ENCODE peak calls at places on chromosome 6, in seven cellular contexts. F, O, M, U, V, X and Z are unnamed samples.
A peak's percentile ranks its signal among the peaks of the same experiment; 100 is the strongest.

GRCh38 chr6:11407403-11407802 is 130.1 kb upstream of the TMEM170B start:
- DNase-seq in X (no peak), F (no peak), V (no peak), U (no peak), O (no peak), M (no peak), Z (no peak)

GRCh38 chr6:44016131-44016870 is 111.0 kb downstream of the MRPL14 start:
- DNase-seq in U (no peak), F (no peak), O (no peak), V (no peak), M (no peak), X (no peak), Z (no peak)

GRCh38 chr6:106417572-106418147 is 57.1 kb downstream of the CRYBG1 start:
- DNase-seq in V (no peak), F (no peak), M (no peak), X (no peak), O (no peak), U (no peak), Z (no peak)

GRCh38 chr6:136192917-136193316 is 57.2 kb downstream of the MTFR2 start:
- DNase-seq in F (no peak), V (no peak), X (no peak), U (no peak), O (no peak), M (no peak), Z (no peak)

GRCh38 chr6:70668499-70668812 is 773 bp downstream of the SMAP1 start:
- DNase-seq in F (no peak), M (no peak), U (no peak), V (no peak), X (no peak), O (no peak), Z (no peak)

GRCh38 chr6:6918216-6918983 is 189.4 kb upstream of the RREB1 start:
- DNase-seq in U (no peak), X (no peak), F (no peak), O (no peak), M (peak; percentile 71), V (no peak), Z (peak; percentile 79)

GRCh38 chr6:89970609-89971337 is 76.5 kb downstream of the GJA10 start:
- DNase-seq in U (no peak), F (no peak), X (peak; percentile 67), M (peak; percentile 45), O (no peak), V (no peak), Z (peak; percentile 54)

GRCh38 chr6:32154514-32155161 is 697 bp downstream of the PPT2 start:
- DNase-seq in O (peak; percentile 65), V (peak; percentile 48), M (peak; percentile 52), U (peak; percentile 70), F (peak; percentile 85), X (peak; percentile 81), Z (peak; percentile 57)

GRCh38 chr6:138522611-138523010 is 23.3 kb upstream of the NHSL1 start:
- DNase-seq in M (no peak), X (no peak), U (no peak), O (no peak), V (no peak), F (no peak), Z (no peak)

DNA sequence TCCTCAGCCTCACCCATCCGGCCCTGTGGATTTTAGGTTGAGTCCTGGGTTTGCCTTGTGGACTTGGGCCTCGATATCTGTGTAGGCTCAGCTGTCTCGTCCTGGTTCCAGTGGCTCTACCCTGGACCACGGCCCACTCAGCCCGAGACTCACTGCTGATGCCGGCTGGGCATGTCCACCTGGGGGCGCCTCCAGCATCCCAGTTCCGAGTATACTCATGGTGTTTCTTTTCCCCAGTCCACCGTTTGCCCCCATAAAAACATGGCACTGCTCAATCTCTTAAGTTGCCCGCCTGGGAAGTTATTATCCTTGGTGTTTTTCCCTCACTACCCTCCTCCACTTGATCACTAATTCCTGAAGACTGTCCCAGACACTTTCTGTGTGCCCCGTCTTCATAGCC is 99.1 kb downstream of the ARID1B start:
- DNase-seq in M (no peak), F (no peak), U (no peak), O (no peak), V (no peak), X (peak; percentile 35), Z (no peak)
- TF ChIP-seq CTCF in M (peak; percentile 44), F (no peak), U (peak; percentile 50), O (no peak), V (no peak), X (peak; percentile 48), Z (peak; percentile 47)

GRCh38 chr6:85300581-85300980 is 149.3 kb upstream of the NT5E start:
- DNase-seq in U (no peak), X (no peak), O (no peak), F (no peak), M (no peak), V (no peak), Z (no peak)
- H3K27ac ChIP-seq in U (no peak overlapping the region), X (no peak overlapping the region), O (no peak overlapping the region), F (no peak overlapping the region), M (no peak overlapping the region), V (no peak overlapping the region), Z (no peak overlapping the region)

DNA sequence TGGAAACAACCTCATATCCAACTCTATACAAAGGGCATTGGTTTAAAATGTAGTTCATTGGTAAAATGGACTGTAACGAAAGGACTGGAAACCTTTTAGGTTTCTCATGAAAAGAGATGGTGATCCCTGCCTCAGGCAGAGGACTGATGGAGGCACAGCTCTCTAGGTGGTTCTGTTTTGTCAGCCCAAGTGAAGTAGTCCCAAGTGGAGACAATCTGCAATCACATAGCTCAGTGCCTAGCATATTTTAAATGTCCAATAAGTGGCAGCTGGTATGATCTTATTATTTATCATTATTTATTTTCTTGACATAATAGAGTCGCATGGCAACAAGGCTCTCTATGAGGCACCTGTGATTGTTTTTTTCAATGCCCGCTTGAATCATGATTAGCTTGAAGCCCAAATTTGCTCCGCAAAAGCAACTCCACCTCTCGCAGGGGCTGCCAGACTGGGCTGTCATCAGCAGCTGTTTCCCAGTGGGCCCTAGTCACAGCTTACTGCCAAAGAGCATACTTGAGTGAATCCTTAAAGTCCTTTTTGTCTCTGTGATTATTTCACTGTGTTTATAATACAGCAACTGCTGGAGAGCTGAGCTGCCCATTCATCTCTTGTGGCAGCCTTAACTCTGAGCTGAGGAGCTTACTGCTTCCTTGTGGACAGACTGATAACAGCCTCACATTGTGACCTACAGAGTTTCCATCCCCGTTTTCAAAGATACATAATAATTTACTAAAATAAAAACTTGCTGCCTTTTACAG is 19.7 kb upstream of the ENPP1 start:
- DNase-seq in V (no peak), M (no peak), X (no peak), O (no peak), U (no peak), F (no peak), Z (no peak)
- TF ChIP-seq CTCF in V (no peak), M (no peak), X (no peak), O (no peak), U (peak; percentile 46), F (no peak), Z (no peak)

DNA sequence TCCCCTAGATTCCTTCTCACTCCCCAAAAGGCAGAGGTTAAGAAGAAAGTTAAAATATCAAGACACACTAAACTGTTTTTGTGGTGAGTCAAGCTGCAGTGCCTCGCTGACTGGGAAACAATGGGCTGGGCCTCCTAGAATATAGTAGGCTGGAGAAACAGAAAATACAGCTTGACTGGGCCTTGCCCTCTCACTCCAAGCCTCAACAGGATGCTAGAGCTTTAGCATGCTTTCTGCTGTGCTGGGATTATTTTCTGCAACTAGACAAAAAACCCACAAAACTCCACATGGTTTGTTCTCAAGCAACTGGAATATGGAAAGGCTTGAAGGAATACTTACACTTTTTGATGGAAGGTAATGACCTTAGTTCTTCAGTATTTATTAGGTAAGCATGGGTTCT is 27.9 kb downstream of the FOXO3 start:
- DNase-seq in F (peak; percentile 31), O (no peak), V (no peak), X (no peak), U (no peak), M (peak; percentile 54), Z (no peak)
- H3K27ac ChIP-seq in F (peak overlapping the region; percentile 91), O (peak overlapping the region; percentile 93), V (no peak overlapping the region), X (peak overlapping the region; percentile 77), U (peak overlapping the region; percentile 83), M (peak overlapping the region; percentile 74), Z (peak overlapping the region; percentile 24)

GRCh38 chr6:304833-305370 is 12.6 kb downstream of the DUSP22 start:
- DNase-seq in O (no peak), F (no peak), U (no peak), M (no peak), V (no peak), X (no peak), Z (no peak)

GRCh38 chr6:305371-306206 is 13.3 kb downstream of the DUSP22 start:
- DNase-seq in M (no peak), O (no peak), F (no peak), U (no peak), V (no peak), X (no peak), Z (no peak)

GRCh38 chr6:302760-303159 is 10.5 kb downstream of the DUSP22 start:
- DNase-seq in V (no peak), F (no peak), X (no peak), M (no peak), U (no peak), O (no peak), Z (no peak)

GRCh38 chr6:303263-303662 is 11.0 kb downstream of the DUSP22 start:
- DNase-seq in F (no peak), X (no peak), U (no peak), M (no peak), O (no peak), V (no peak), Z (no peak)

GRCh38 chr6:303948-304558 is 11.8 kb downstream of the DUSP22 start:
- DNase-seq in O (no peak), U (no peak), M (no peak), F (no peak), V (no peak), X (no peak), Z (no peak)
- TF ChIP-seq CTCF in O (no peak), U (no peak), M (no peak), F (no peak), V (no peak), X (peak; percentile 44), Z (peak; percentile 26)